ENCODE peak calls at places on chromosome 16, in four cellular contexts. E, G, C and X are unnamed samples.
A peak's percentile ranks its signal among the peaks of the same experiment; 100 is the strongest.

GRCh38 chr16:85104147-85104546 is 8.1 kb downstream of the CIBAR2 start:
- DNase-seq in E (no peak), G (no peak), C (no peak), X (no peak)

GRCh38 chr16:84532855-84533486 is 28.5 kb upstream of the MEAK7 start:
- DNase-seq in E (no peak), G (no peak), C (no peak), X (no peak)

GRCh38 chr16:53960954-53961616 is 257.1 kb downstream of the FTO start:
- DNase-seq in E (no peak), G (no peak), C (no peak), X (no peak)

GRCh38 chr16:11328172-11329079 is 16.8 kb upstream of the RMI2 start:
- DNase-seq in E (no peak), G (peak; percentile 89), C (peak; percentile 84), X (peak; percentile 86)

GRCh38 chr16:30028438-30029093 is 2.5 kb downstream of the TLCD3B start:
- DNase-seq in E (no peak), G (no peak), C (no peak), X (no peak)

GRCh38 chr16:4667203-4667983 is 26.0 kb upstream of the NUDT16L1 start:
- DNase-seq in E (no peak), G (no peak), C (no peak), X (no peak)

GRCh38 chr16:70772493-70772892 is 28.5 kb downstream of the VAC14 start:
- DNase-seq in E (no peak), G (no peak), C (peak; percentile 16), X (no peak)

GRCh38 chr16:50265716-50266336 is 525 bp upstream of the ADCY7 start:
- DNase-seq in E (peak; percentile 64), G (no peak), C (no peak), X (no peak)

GRCh38 chr16:14473488-14473887 is 156.6 kb downstream of the PARN start:
- DNase-seq in E (no peak), G (no peak), C (no peak), X (no peak)

GRCh38 chr16:20740007-20740883 is 1.4 kb downstream of the THUMPD1 start:
- DNase-seq in E (no peak), G (no peak), C (peak; percentile 6), X (peak; percentile 11)

GRCh38 chr16:30066882-30067583 is 1.5 kb downstream of the ALDOA start:
- DNase-seq in E (peak; percentile 79), G (no peak), C (no peak), X (no peak)

GRCh38 chr16:85145188-85145587 is 32.9 kb upstream of the CIBAR2 start:
- DNase-seq in E (no peak), G (no peak), C (no peak), X (no peak)

GRCh38 chr16:12971216-12971615 is 69.8 kb downstream of the SHISA9 start:
- DNase-seq in E (no peak), G (peak; percentile 43), C (peak; percentile 1), X (no peak)

GRCh38 chr16:17395849-17396480 is 74.8 kb downstream of the XYLT1 start:
- DNase-seq in E (peak; percentile 76), G (no peak), C (no peak), X (no peak)

GRCh38 chr16:16144416-16144815 is 78.9 kb downstream of the ABCC6 start:
- DNase-seq in E (no peak), G (no peak), C (peak; percentile 19), X (no peak)

GRCh38 chr16:79980650-79981521 is 380.3 kb upstream of the MAF start:
- DNase-seq in E (no peak), G (no peak), C (no peak), X (no peak)

GRCh38 chr16:84278968-84279367 is 15.7 kb upstream of the WFDC1 start:
- DNase-seq in E (no peak), G (no peak), C (no peak), X (no peak)

GRCh38 chr16:4677390-4677789 is 16.0 kb upstream of the NUDT16L1 start:
- DNase-seq in E (no peak), G (no peak), C (no peak), X (no peak)

GRCh38 chr16:65662236-65662635 is 540.4 kb upstream of the CDH11 start:
- DNase-seq in E (no peak), G (no peak), C (no peak), X (no peak)

GRCh38 chr16:65661451-65661850 is 539.6 kb upstream of the CDH11 start:
- DNase-seq in E (no peak), G (no peak), C (no peak), X (no peak)

GRCh38 chr16:65663774-65664173 is 541.9 kb upstream of the CDH11 start:
- DNase-seq in E (no peak), G (no peak), C (no peak), X (no peak)

GRCh38 chr16:65666132-65666869 is 544.4 kb upstream of the CDH11 start:
- DNase-seq in E (no peak), G (peak; percentile 87), C (no peak), X (no peak)

DNA sequence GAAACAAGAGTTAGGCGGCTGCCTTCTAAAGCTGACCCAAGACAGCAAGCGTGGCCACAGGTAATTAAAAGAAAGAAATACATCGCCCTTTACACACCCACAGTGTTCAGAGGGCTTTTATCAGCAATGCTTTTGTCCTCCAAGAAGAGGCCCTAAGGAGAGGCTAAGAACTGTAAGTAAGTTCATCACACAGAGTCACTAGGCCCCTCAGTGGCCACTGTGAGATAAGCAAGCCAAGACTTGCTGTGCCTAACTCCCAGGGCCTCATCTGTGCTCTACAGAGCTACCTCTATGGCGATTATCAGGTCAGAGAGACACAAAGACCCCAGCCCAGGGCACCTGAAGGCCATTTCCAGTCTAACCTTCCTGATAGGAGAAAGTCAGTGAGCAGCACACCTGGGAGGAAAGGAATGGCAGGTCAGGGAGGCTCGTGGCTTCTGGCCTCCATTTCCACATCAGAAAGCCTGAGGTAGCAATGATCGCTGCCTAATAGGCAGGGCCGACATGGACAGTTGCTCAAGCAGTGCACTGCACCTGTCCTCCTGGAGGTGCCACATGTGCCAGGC is 545.2 kb upstream of the CDH11 start:
- DNase-seq in E (no peak), G (peak; percentile 39), C (peak; percentile 12), X (no peak)
- TF ChIP-seq CTCF in E (no peak), G (peak; percentile 33), C (peak; percentile 60), X (no peak)

DNA sequence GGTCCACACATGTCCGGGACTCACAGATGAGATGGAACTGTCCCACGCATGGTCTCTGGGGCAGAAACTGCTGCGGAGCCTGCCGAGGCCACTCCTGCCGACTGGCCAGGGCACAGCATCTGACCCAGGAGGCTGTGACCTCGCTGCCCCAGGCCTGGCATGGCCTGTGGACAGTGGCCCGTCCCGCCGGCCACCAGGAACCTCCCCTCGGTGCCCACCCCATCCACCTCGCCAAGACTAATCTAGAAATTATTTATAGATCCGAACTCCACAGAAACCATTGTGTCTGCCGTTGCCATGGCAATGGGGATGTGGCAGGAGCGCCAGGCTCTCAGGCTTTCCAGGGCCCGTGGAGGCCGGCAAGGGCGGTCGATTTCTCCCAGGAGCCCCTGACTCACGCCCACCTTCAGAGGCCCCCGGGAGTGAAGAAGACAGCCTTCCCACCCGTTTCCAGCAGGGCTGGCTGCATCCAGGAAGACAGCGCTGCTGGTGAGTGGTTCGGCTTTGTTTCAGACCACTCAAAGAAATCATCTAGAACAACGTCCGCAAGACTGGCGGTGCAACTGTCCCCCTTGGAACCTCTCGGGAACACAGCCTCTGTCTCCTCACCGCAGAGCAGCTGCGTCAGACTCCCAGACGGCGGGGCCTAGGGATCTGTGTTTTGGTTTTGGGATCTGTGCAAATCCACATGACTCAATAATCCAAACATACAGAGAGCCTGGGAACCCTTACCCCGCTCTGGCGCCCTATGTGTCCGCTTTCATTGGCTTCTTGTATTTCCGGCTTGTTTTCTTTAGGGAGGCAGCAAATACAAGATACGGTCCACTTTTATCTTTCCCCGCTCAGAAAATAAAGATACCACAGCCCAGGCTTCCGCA is 48.4 kb upstream of the ZCCHC14 start:
- DNase-seq in E (peak; percentile 94), G (peak; percentile 64), C (no peak), X (no peak)
- TF ChIP-seq CTCF in E (no peak), G (no peak), C (no peak), X (no peak)

DNA sequence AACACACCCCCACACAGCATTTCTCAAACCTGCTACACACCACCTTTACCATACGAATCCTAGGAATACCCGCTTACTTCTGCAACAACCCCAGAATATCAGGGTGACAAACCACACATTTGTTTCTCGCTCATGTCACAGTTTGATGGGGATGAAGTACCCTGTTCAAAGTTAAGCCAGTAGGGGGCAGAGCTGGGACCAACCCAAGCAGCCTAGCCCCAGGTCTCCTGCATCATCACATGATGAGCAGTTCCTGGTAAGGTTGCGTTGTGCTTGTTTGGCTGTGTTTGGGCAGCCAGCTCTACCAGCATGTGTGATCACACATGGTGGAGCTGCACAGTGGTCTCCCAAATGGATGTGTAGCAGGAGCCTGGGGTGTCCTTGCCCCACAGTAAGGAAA is 103.6 kb upstream of the C16orf82 start:
- DNase-seq in E (no peak), G (no peak), C (no peak), X (no peak)
- TF ChIP-seq CTCF in E (no peak), G (peak; percentile 28), C (peak; percentile 76), X (no peak)

GRCh38 chr16:24499193-24499814 is 40.1 kb upstream of the RBBP6 start:
- DNase-seq in E (no peak), G (no peak), C (peak; percentile 35), X (peak; percentile 47)
- TF ChIP-seq CTCF in E (no peak), G (peak; percentile 23), C (peak; percentile 73), X (peak; percentile 41)

DNA sequence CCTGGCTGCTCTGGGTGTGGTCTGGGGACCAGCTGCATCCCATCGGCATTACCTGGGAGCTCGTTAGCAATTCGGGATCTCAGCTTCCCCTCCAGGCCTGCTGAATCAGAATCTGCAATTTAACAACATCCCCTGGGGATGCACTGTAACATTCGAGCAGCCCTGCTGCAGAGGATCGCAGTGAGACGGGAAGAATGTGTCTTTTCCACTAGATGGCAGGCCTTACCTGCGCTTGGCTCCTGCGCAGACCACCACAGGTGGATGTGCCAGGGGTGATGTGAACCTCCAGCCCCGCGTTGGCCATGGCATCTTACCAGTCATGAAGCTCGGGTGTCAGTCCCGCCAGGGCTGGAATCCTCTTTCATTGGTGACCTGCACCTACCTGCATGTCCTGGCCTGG is 209.9 kb downstream of the PRKCB start:
- DNase-seq in E (no peak), G (no peak), C (no peak), X (no peak)
- TF ChIP-seq CTCF in E (no peak), G (no peak), C (peak; percentile 47), X (no peak)

GRCh38 chr16:87697792-87698191 is 68.0 kb downstream of the KLHDC4 start:
- DNase-seq in E (no peak), G (no peak), C (no peak), X (no peak)

GRCh38 chr16:87696796-87697195 is 69.0 kb downstream of the KLHDC4 start:
- DNase-seq in E (no peak), G (no peak), C (no peak), X (no peak)

GRCh38 chr16:87698241-87698640 is 67.5 kb downstream of the KLHDC4 start:
- DNase-seq in E (no peak), G (no peak), C (no peak), X (peak; percentile 72)

GRCh38 chr16:87698676-87699179 is 67.1 kb downstream of the KLHDC4 start:
- DNase-seq in E (no peak), G (no peak), C (no peak), X (peak; percentile 55)

GRCh38 chr16:87697256-87697655 is 68.5 kb downstream of the KLHDC4 start:
- DNase-seq in E (no peak), G (no peak), C (no peak), X (no peak)
- TF ChIP-seq CTCF in E (no peak), G (no peak), C (no peak), X (no peak)

GRCh38 chr16:66204761-66205160 is 161.7 kb upstream of the CDH5 start:
- DNase-seq in E (no peak), G (peak; percentile 87), C (no peak), X (no peak)
- TF ChIP-seq CTCF in E (no peak), G (no peak), C (no peak), X (no peak)